ENCODE peak calls at places on chromosomes 1 and 21, in six cellular contexts. One of them, this sample, is unnamed.

GRCh38 chr1:172746091-172746949 is 87.4 kb downstream of the FASLG start:
- DNase-seq in GM03348: peak; percentile 85
- DNase-seq in cortex of kidney: no peak
- DNase-seq in GDM1: peak; percentile 74
- DNase-seq in left lung: no peak
- DNase-seq in kidney epithelial cell: peak; percentile 99
- DNase-seq in this sample: no peak

GRCh38 chr1:171352554-171352953 is 38.6 kb downstream of the FMO4 start:
- DNase-seq in GM03348: no peak
- DNase-seq in cortex of kidney: no peak
- DNase-seq in GDM1: no peak
- DNase-seq in left lung: no peak
- DNase-seq in kidney epithelial cell: no peak
- DNase-seq in this sample: no peak

GRCh38 chr1:156848461-156849150 is 10.3 kb downstream of the INSRR start:
- DNase-seq in GM03348: peak; percentile 35
- DNase-seq in cortex of kidney: no peak
- DNase-seq in GDM1: no peak
- DNase-seq in left lung: no peak
- DNase-seq in kidney epithelial cell: no peak
- DNase-seq in this sample: peak; percentile 68

GRCh38 chr1:36864182-36865079 is 169.9 kb downstream of the GRIK3 start:
- DNase-seq in GM03348: no peak
- DNase-seq in cortex of kidney: no peak
- DNase-seq in GDM1: no peak
- DNase-seq in left lung: no peak
- DNase-seq in kidney epithelial cell: no peak
- DNase-seq in this sample: no peak

GRCh38 chr21:15534450-15534886 is 195.3 kb upstream of the USP25 start:
- DNase-seq in GM03348: no peak
- DNase-seq in cortex of kidney: no peak
- DNase-seq in GDM1: peak; percentile 4
- DNase-seq in left lung: no peak
- DNase-seq in kidney epithelial cell: no peak
- DNase-seq in this sample: no peak

GRCh38 chr1:108533351-108534083 is 26.4 kb upstream of the EEIG2 start:
- DNase-seq in GM03348: no peak
- DNase-seq in cortex of kidney: no peak
- DNase-seq in GDM1: no peak
- DNase-seq in left lung: no peak
- DNase-seq in kidney epithelial cell: no peak
- DNase-seq in this sample: no peak

GRCh38 chr1:224170748-224171478 is 12.1 kb upstream of the DEGS1 start:
- DNase-seq in GM03348: peak; percentile 25
- DNase-seq in cortex of kidney: no peak
- DNase-seq in GDM1: no peak
- DNase-seq in left lung: no peak
- DNase-seq in kidney epithelial cell: no peak
- DNase-seq in this sample: no peak

GRCh38 chr1:207316622-207317510 is 4.6 kb upstream of the CD55 start:
- DNase-seq in GM03348: peak; percentile 10
- DNase-seq in cortex of kidney: no peak
- DNase-seq in GDM1: peak; percentile 35
- DNase-seq in left lung: no peak
- DNase-seq in kidney epithelial cell: no peak
- DNase-seq in this sample: no peak

GRCh38 chr1:163395767-163396166 is 74.0 kb downstream of the NUF2 start:
- DNase-seq in GM03348: no peak
- DNase-seq in cortex of kidney: no peak
- DNase-seq in GDM1: no peak
- DNase-seq in left lung: no peak
- DNase-seq in kidney epithelial cell: no peak
- DNase-seq in this sample: no peak

GRCh38 chr1:53046930-53047329 is 15.1 kb upstream of the PODN start:
- DNase-seq in GM03348: no peak
- DNase-seq in cortex of kidney: no peak
- DNase-seq in GDM1: no peak
- DNase-seq in left lung: no peak
- DNase-seq in kidney epithelial cell: no peak
- DNase-seq in this sample: peak; percentile 54

GRCh38 chr1:89912073-89912472 is 82.8 kb upstream of the ZNF326 start:
- DNase-seq in GM03348: no peak
- DNase-seq in cortex of kidney: no peak
- DNase-seq in GDM1: no peak
- DNase-seq in left lung: no peak
- DNase-seq in kidney epithelial cell: no peak
- DNase-seq in this sample: no peak

GRCh38 chr1:68916227-68916853 is 419.5 kb upstream of the DEPDC1 start:
- DNase-seq in GM03348: no peak
- DNase-seq in cortex of kidney: no peak
- DNase-seq in GDM1: no peak
- DNase-seq in left lung: no peak
- DNase-seq in kidney epithelial cell: peak; percentile 94
- DNase-seq in this sample: no peak

GRCh38 chr1:44013949-44014348 is 17.3 kb downstream of the SLC6A9 start:
- DNase-seq in GM03348: no peak
- DNase-seq in cortex of kidney: no peak
- DNase-seq in GDM1: no peak
- DNase-seq in left lung: no peak
- DNase-seq in kidney epithelial cell: no peak
- DNase-seq in this sample: no peak

GRCh38 chr21:33643658-33644311 is 1.5 kb downstream of the ITSN1 start:
- DNase-seq in GM03348: peak; percentile 18
- DNase-seq in cortex of kidney: no peak
- DNase-seq in GDM1: no peak
- DNase-seq in left lung: no peak
- DNase-seq in kidney epithelial cell: no peak
- DNase-seq in this sample: no peak

GRCh38 chr1:21541835-21542234 is 32.6 kb downstream of the ALPL start:
- DNase-seq in GM03348: peak; percentile 92
- DNase-seq in cortex of kidney: no peak
- DNase-seq in GDM1: no peak
- DNase-seq in left lung: no peak
- DNase-seq in kidney epithelial cell: no peak
- DNase-seq in this sample: peak; percentile 71

GRCh38 chr21:25573409-25574206 is 33.7 kb downstream of the MRPL39 start:
- DNase-seq in GM03348: peak; percentile 75
- DNase-seq in cortex of kidney: no peak
- DNase-seq in GDM1: no peak
- DNase-seq in left lung: no peak
- DNase-seq in kidney epithelial cell: peak; percentile 96
- DNase-seq in this sample: no peak

GRCh38 chr1:193565971-193566577 is 379.7 kb upstream of the B3GALT2 start:
- DNase-seq in GM03348: no peak
- DNase-seq in cortex of kidney: no peak
- DNase-seq in GDM1: no peak
- DNase-seq in left lung: no peak
- DNase-seq in kidney epithelial cell: no peak
- DNase-seq in this sample: no peak

GRCh38 chr1:11062965-11063401 is 3.2 kb upstream of the SRM start:
- DNase-seq in GM03348: peak; percentile 77
- DNase-seq in cortex of kidney: no peak
- DNase-seq in GDM1: no peak
- DNase-seq in left lung: no peak
- DNase-seq in kidney epithelial cell: no peak
- DNase-seq in this sample: no peak

GRCh38 chr1:60874703-60875102 is 207.7 kb upstream of the NFIA start:
- DNase-seq in GM03348: peak; percentile 48
- DNase-seq in cortex of kidney: no peak
- DNase-seq in GDM1: no peak
- DNase-seq in left lung: no peak
- DNase-seq in kidney epithelial cell: peak; percentile 58
- DNase-seq in this sample: peak; percentile 58

GRCh38 chr21:34865922-34866271 is 183.2 kb downstream of the RUNX1 start:
- DNase-seq in GM03348: no peak
- DNase-seq in cortex of kidney: no peak
- DNase-seq in GDM1: no peak
- DNase-seq in left lung: no peak
- DNase-seq in kidney epithelial cell: no peak
- DNase-seq in this sample: no peak

GRCh38 chr1:23475134-23475628 is 8.8 kb downstream of the ASAP3 start:
- DNase-seq in GM03348: peak; percentile 66
- DNase-seq in cortex of kidney: no peak
- DNase-seq in GDM1: no peak
- DNase-seq in left lung: no peak
- DNase-seq in kidney epithelial cell: peak; percentile 51
- DNase-seq in this sample: no peak

GRCh38 chr1:45976623-45977022 is 155.8 kb downstream of the PIK3R3 start:
- DNase-seq in GM03348: no peak
- DNase-seq in cortex of kidney: no peak
- DNase-seq in GDM1: no peak
- DNase-seq in left lung: no peak
- DNase-seq in kidney epithelial cell: no peak
- DNase-seq in this sample: no peak

GRCh38 chr1:236269439-236269838 is 12.3 kb downstream of the ERO1B start:
- DNase-seq in GM03348: no peak
- DNase-seq in cortex of kidney: no peak
- DNase-seq in GDM1: no peak
- DNase-seq in left lung: no peak
- DNase-seq in kidney epithelial cell: no peak
- DNase-seq in this sample: no peak

GRCh38 chr21:39422468-39423241 is 22.9 kb downstream of the LCA5L start:
- DNase-seq in GM03348: no peak
- DNase-seq in cortex of kidney: no peak
- DNase-seq in GDM1: no peak
- DNase-seq in left lung: no peak
- DNase-seq in kidney epithelial cell: no peak
- DNase-seq in this sample: no peak

GRCh38 chr1:198291924-198292323 is 135.1 kb downstream of the NEK7 start:
- DNase-seq in GM03348: no peak
- DNase-seq in cortex of kidney: no peak
- DNase-seq in GDM1: no peak
- DNase-seq in left lung: no peak
- DNase-seq in kidney epithelial cell: no peak
- DNase-seq in this sample: no peak

GRCh38 chr1:20058531-20058930 is 11.5 kb upstream of the PLA2G5 start:
- DNase-seq in GM03348: peak; percentile 86
- DNase-seq in cortex of kidney: no peak
- DNase-seq in GDM1: no peak
- DNase-seq in left lung: no peak
- DNase-seq in kidney epithelial cell: peak; percentile 63
- DNase-seq in this sample: no peak

GRCh38 chr1:94025383-94026340 is 95.3 kb downstream of the ABCA4 start:
- DNase-seq in GM03348: peak; percentile 77
- DNase-seq in cortex of kidney: no peak
- DNase-seq in GDM1: peak; percentile 18
- DNase-seq in left lung: no peak
- DNase-seq in kidney epithelial cell: no peak
- DNase-seq in this sample: no peak

This sample was measured in aorta.